ENCODE peak calls at places on chromosomes 6 and 20, in six cellular contexts. L is IMR-90, H is left lung, E is HCT116, X is heart right ventricle, J is sigmoid colon. F is an unnamed sample. For H3K9me3, the result is how much of the 10 kb centered on the place peaks cover.

GRCh38 chr6:108734336-108734922 is 113.8 kb upstream of the ARMC2 start:
- DNase-seq in L (no peak), H (no peak), E (no peak), X (no peak), J (no peak), F (no peak)

GRCh38 chr6:67606905-67607828 is 1027.9 kb upstream of the ADGRB3 start:
- DNase-seq in L (peak), H (no peak), E (no peak), X (no peak), J (no peak), F (no peak)

GRCh38 chr6:122678841-122679240 is 68.6 kb downstream of the PKIB start:
- DNase-seq in L (no peak), H (no peak), E (no peak), X (no peak), J (no peak), F (no peak)

GRCh38 chr6:160767019-160767646 is 65.1 kb downstream of the PLG start:
- DNase-seq in L (no peak), H (peak), E (no peak), X (peak), J (peak), F (peak)

GRCh38 chr20:3751664-3752385 is 15.7 kb downstream of the ADISSP start:
- DNase-seq in L (no peak), H (no peak), E (no peak), X (peak), J (peak), F (peak)

GRCh38 chr6:33895296-33895695 is 91.5 kb upstream of the MLN start:
- DNase-seq in L (no peak), H (no peak), E (no peak), X (no peak), J (no peak), F (no peak)

GRCh38 chr20:4781637-4782349 is 60.1 kb downstream of the PRND start:
- DNase-seq in L (no peak), H (no peak), E (no peak), X (no peak), J (no peak), F (no peak)

GRCh38 chr6:56223995-56224394 is 23.4 kb downstream of the COL21A1 start:
- DNase-seq in L (peak), H (no peak), E (no peak), X (no peak), J (no peak), F (no peak)

GRCh38 chr6:89555751-89556150 is 82.8 kb downstream of the LYRM2 start:
- DNase-seq in L (no peak), H (no peak), E (no peak), X (no peak), J (no peak), F (no peak)

GRCh38 chr6:74971631-74972030 is 234.2 kb downstream of the COL12A1 start:
- DNase-seq in L (peak), H (no peak), E (no peak), X (no peak), J (no peak), F (no peak)

GRCh38 chr20:574297-574942 is 30.8 kb upstream of the CSNK2A1 start:
- DNase-seq in L (no peak), H (no peak), E (no peak), X (peak), J (no peak), F (no peak)

GRCh38 chr6:89145461-89145961 is 344 bp upstream of the PM20D2 start:
- DNase-seq in L (peak), H (no peak), E (no peak), X (no peak), J (no peak), F (no peak)

GRCh38 chr20:19973920-19974620 is 43.1 kb upstream of the NAA20 start:
- DNase-seq in L (peak), H (peak), E (no peak), X (peak), J (peak), F (no peak)

GRCh38 chr20:44173116-44173515 is 13.9 kb downstream of the JPH2 start:
- DNase-seq in L (no peak), H (no peak), E (no peak), X (no peak), J (peak), F (no peak)

GRCh38 chr6:924661-925060 is 231.7 kb upstream of the EXOC2 start:
- DNase-seq in L (no peak), H (no peak), E (no peak), X (no peak), J (no peak), F (no peak)
- H3K9me3 ChIP-seq in L (under half), H (under half), E (under half), X (under half), J (under half), F (under half)

DNA sequence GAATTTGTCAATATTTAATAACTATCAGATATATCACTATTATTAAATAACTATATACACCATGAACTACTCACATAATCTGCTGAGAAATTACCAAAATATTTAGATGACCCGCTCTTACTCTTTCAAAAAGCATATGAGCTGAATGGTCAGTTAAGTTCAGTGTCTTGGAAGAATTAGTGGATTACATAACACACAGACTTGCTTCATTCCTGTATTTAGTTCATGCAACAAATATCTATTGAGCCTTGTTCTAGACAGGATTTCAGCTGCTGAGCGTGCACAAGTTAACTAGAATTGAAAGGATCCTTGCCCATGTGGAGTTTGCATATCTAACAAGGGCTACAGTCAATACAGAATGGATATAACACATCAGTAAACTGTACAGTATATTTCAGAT is 566.3 kb downstream of the CBLN4 start:
- DNase-seq in L (no peak), H (no peak), E (no peak), X (no peak), J (no peak), F (no peak)
- H3K9me3 ChIP-seq in L (under half), H (under half), E (under half), X (under half), J (under half), F (under half)

GRCh38 chr6:118574051-118574865 is 26.2 kb downstream of the PLN start:
- DNase-seq in L (peak), H (no peak), E (no peak), X (no peak), J (no peak), F (no peak)
- H3K9me3 ChIP-seq in L (under half), H (half or more), E (under half), X (half or more), J (under half), F (under half)

GRCh38 chr6:145863396-145863795 is 48.8 kb upstream of the FBXO30 start:
- DNase-seq in L (no peak), H (no peak), E (no peak), X (no peak), J (no peak), F (no peak)

GRCh38 chr6:145863988-145864616 is 49.5 kb upstream of the FBXO30 start:
- DNase-seq in L (no peak), H (no peak), E (no peak), X (no peak), J (no peak), F (no peak)

GRCh38 chr6:145865595-145865994 is 51.0 kb upstream of the FBXO30 start:
- DNase-seq in L (no peak), H (no peak), E (no peak), X (no peak), J (no peak), F (no peak)

GRCh38 chr6:145866449-145867401 is 52.1 kb upstream of the FBXO30 start:
- DNase-seq in L (no peak), H (no peak), E (no peak), X (no peak), J (no peak), F (no peak)

DNA sequence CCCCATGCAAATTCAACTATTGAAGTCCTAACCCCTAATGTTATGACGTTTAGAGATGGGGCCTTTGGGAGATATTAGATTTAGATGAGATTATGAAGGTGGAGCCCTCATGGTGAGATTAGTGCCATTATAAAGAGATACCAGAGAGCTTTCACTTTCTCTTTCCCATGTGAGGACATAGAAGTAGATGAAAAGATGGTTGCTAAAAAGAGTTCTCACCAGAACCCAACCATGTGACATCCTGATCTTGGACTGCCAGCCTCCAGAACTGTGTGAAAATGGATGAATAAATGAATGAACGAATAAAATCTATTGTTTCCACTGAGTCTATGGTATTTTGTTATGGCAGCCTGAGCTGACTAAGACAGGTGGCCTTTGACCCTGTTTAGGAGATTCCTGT is 50.6 kb upstream of the FBXO30 start:
- DNase-seq in L (no peak), H (no peak), E (no peak), X (no peak), J (no peak), F (no peak)
- H3K9me3 ChIP-seq in L (under half), H (under half), E (under half), X (under half), J (under half), F (under half)

GRCh38 chr6:38262041-38262440 is 377.7 kb downstream of the BTBD9 start:
- DNase-seq in L (peak), H (no peak), E (no peak), X (no peak), J (no peak), F (no peak)

GRCh38 chr6:38262609-38263008 is 377.1 kb downstream of the BTBD9 start:
- DNase-seq in L (peak), H (no peak), E (no peak), X (no peak), J (no peak), F (no peak)

GRCh38 chr6:38261626-38262025 is 378.1 kb downstream of the BTBD9 start:
- DNase-seq in L (no peak), H (no peak), E (no peak), X (no peak), J (no peak), F (no peak)

GRCh38 chr6:38266921-38267354 is 372.8 kb downstream of the BTBD9 start:
- DNase-seq in L (peak), H (no peak), E (no peak), X (no peak), J (no peak), F (no peak)

DNA sequence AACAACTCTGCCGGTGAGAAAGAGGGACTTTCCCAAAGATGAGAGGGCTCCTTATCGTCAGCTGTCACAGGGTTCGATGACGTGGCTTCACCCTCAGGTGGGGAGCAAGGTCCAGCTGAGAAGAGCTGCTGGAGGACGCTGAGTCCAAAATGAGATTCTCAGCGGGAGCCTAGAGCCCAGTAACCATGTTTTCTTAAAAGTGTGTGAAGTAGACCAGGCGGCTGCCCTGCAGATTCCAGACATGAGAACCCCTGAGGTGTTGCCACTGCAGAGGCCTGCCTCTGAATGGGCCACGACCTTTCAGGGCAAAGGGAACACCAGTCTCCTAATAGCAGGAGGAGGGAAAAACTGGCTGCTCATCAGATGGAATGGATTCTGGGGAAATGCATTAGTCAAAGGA is 375.1 kb downstream of the BTBD9 start:
- DNase-seq in L (peak), H (no peak), E (no peak), X (no peak), J (no peak), F (no peak)
- H3K9me3 ChIP-seq in L (under half), H (under half), E (under half), X (under half), J (under half), F (under half)

DNA sequence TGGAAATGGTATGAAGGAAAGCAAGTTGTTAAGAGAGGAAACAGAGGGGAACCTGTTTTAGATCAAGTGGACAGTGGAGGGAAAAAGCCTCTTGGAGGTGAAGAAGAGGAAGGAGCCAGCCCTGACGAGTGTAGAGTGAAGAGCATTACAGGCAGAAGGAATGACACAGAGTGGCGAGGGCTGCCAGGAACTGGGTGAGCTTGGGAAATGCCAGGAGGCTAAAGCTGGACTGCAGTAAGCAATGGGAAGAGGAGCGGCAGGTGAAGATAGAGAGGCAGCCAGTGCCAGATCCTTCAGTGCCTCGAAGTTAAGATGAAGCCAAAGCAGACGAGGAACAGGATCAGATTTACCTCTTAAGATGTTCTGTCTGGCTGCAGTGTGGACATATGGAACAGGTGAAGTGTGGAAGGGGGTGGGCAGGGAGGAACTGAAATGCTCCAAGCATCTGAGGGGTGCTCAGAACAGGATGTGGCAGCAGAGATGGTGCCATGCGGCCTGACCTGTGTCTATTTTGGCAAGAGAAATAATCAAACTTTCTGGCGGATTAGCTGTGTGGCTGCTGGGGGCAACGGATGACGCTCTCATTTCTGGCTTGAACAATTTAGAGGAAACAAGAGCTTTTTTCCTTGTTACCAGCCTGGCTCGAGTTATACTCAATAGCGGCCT is 748.4 kb downstream of the PTPRT start:
- DNase-seq in L (no peak), H (no peak), E (no peak), X (no peak), J (no peak), F (no peak)
- H3K9me3 ChIP-seq in L (under half), H (under half), E (under half), X (under half), J (under half), F (under half)

F was measured in T-helper 17 cell.